ENCODE peak calls at places on chromosomes 5 and 9, in ten cellular contexts. V is esophagus squamous epithelium, T is MM.1S, O is HFFc6, W is left ventricle myocardium inferior, F is WTC11, U is Calu3, J is ovary, E is activated B cell treated with CpG ODN at 0.5 μM for 24 hours, Q is heart right ventricle. K is an unnamed sample.

GRCh38 chr5:64489857-64490256 is 16.0 kb upstream of the RGS7BP start:
- DNase-seq in V (no peak), T (no peak), O (no peak), W (no peak), F (no peak), U (no peak), J (no peak), E (no peak), Q (no peak), K (no peak)

GRCh38 chr5:96065577-96066385 is 104.1 kb upstream of the ELL2 start:
- DNase-seq in V (no peak), T (no peak), O (no peak), W (no peak), F (no peak), U (no peak), J (no peak), E (no peak), Q (no peak), K (no peak)

GRCh38 chr9:21789541-21790037 is 12.8 kb upstream of the MTAP start:
- DNase-seq in V (no peak), T (peak), O (peak), W (no peak), F (peak), U (no peak), J (peak), E (no peak), Q (no peak), K (no peak)

GRCh38 chr9:34628656-34629491 is at the start of gene ARID3C:
- DNase-seq in V (no peak), T (peak), O (no peak), W (no peak), F (peak), U (no peak), J (no peak), E (peak), Q (no peak), K (no peak)

GRCh38 chr5:11797132-11797531 is 107.1 kb downstream of the CTNND2 start:
- DNase-seq in V (no peak), T (no peak), O (no peak), W (no peak), F (peak), U (peak), J (no peak), E (no peak), Q (no peak), K (no peak)

GRCh38 chr9:14275331-14275730 is 38.6 kb downstream of the NFIB start:
- DNase-seq in V (no peak), T (no peak), O (no peak), W (no peak), F (no peak), U (no peak), J (no peak), E (no peak), Q (no peak), K (no peak)

GRCh38 chr5:891117-891836 is 1.3 kb downstream of the BRD9 start:
- DNase-seq in V (no peak), T (no peak), O (no peak), W (no peak), F (peak), U (no peak), J (no peak), E (no peak), Q (no peak), K (peak)

GRCh38 chr5:53429706-53430105 is 50.7 kb upstream of the FST start:
- DNase-seq in V (no peak), T (no peak), O (no peak), W (no peak), F (no peak), U (no peak), J (no peak), E (no peak), Q (no peak), K (no peak)

GRCh38 chr5:131363811-131364506 is 100.1 kb downstream of the CDC42SE2 start:
- DNase-seq in V (no peak), T (no peak), O (no peak), W (no peak), F (no peak), U (no peak), J (no peak), E (no peak), Q (no peak), K (no peak)

GRCh38 chr5:73897886-73898285 is 271.9 kb downstream of the ARHGEF28 start:
- DNase-seq in V (no peak), T (no peak), O (no peak), W (peak), F (no peak), U (no peak), J (no peak), E (no peak), Q (peak), K (no peak)

GRCh38 chr9:82532504-82532903 is 530.4 kb downstream of the RASEF start:
- DNase-seq in V (no peak), T (no peak), O (no peak), W (no peak), F (no peak), U (no peak), J (no peak), E (no peak), Q (no peak), K (no peak)

GRCh38 chr5:77518304-77518703 is 26.2 kb upstream of the WDR41 start:
- DNase-seq in V (no peak), T (peak), O (no peak), W (no peak), F (no peak), U (peak), J (no peak), E (no peak), Q (no peak), K (no peak)

GRCh38 chr9:134892820-134893420 is 12.3 kb downstream of the FCN2 start:
- DNase-seq in V (no peak), T (no peak), O (no peak), W (no peak), F (no peak), U (no peak), J (peak), E (no peak), Q (no peak), K (no peak)

GRCh38 chr9:102974530-102974929 is 20.6 kb upstream of the CYLC2 start:
- DNase-seq in V (no peak), T (no peak), O (no peak), W (no peak), F (no peak), U (no peak), J (no peak), E (no peak), Q (no peak), K (no peak)

DNA sequence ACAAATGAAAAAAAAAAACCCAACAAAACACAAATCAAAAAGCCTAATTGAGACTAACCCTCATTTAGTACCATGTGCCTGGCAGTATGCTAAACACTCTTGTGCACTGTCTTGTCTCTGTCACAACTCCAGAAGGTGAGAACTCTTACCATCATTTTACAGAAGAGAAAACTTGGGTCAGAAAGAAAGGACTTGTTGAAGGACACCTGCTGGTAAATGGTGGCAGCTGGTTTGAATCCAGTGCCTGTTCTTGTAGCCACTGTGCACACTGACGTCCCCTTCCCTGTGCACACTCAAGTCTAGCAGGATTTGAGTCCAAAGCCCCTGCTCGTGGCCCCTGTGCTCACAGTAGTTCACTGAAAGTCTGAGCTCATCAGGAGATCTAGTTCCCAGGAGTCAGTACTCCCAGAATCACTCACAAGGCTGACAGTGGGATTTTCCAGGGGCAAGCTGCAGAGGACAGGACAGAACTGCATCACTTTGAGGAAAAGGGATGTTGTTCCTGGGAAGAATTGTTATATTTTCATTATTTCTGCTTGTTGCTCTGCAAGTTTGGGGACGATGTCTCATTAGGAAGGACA is 43.0 kb upstream of the HSD17B4 start:
- DNase-seq in V (no peak), T (peak), O (no peak), W (no peak), F (no peak), U (no peak), J (no peak), E (no peak), Q (no peak), K (no peak)
- TF ChIP-seq CTCF in V (no peak), T (peak), O (peak), W (no peak), F (no peak), U (no peak), J (no peak), E (no peak), Q (no peak), K (no peak)

DNA sequence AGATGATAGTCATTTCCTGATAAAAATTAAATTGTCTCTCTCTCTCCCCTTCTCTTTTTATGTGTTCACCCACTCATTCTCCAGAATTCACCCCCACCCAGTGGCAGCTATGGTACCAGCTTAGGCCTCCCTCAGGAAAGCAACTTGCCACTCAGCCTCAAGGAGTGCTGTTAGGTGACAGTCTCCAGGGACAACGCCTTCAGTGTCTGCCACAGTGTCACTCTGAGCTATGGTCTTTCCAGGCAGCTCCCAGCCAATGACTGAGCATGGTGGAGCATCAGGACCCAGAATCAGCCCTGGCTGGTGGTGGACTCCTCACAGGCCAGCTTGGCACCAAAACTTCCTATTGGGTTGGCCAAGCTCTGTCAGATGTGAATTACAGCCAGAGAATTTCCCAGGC is 140.9 kb upstream of the PIK3R1 start:
- DNase-seq in V (no peak), T (no peak), O (no peak), W (no peak), F (no peak), U (peak), J (no peak), E (no peak), Q (no peak), K (no peak)
- TF ChIP-seq CTCF in V (no peak), T (no peak), O (no peak), W (no peak), F (no peak), U (no peak), J (no peak), E (no peak), Q (no peak), K (no peak)

DNA sequence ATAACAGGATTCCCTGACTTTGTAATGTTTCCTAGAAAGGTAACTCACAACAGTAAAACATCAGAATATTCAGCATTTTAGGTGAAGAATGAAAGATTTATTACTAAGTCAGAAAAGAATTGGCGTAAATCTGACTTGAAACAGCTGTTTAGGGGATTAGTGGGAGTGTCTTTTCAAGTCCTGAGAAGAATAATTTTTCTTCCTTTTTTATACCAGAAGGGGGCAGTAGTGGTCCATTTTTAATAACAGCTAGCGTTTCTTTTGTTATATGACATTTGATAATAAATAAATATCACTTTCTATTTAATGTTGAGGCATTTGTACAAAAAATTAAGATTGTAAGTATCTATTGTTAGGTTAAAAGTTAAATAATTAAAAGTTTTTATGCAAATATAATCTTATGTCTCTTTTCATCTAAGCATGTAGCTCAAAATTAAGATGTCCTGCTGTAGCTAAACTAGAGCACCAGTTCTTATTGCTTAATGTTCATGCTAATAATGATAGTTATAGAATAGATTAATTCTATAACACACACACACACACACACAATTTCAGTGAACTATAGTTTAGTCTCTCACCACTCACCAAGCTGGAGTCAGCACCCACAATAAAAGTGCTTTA is 258.7 kb upstream of the ARRDC3 start:
- DNase-seq in V (no peak), T (peak), O (peak), W (no peak), F (no peak), U (no peak), J (no peak), E (no peak), Q (no peak), K (no peak)
- TF ChIP-seq CTCF in V (no peak), T (peak), O (peak), W (peak), F (peak), U (peak), J (no peak), E (peak), Q (peak), K (peak)

GRCh38 chr5:69369369-69370121 is at the start of the genes AK6, RAD17 and TAF9:
- DNase-seq in V (peak), T (peak), O (peak), W (peak), F (peak), U (peak), J (peak), E (peak), Q (peak), K (peak)
- TF ChIP-seq CTCF in V (no peak), T (no peak), O (no peak), W (no peak), F (no peak), U (no peak), J (peak), E (no peak), Q (peak), K (no peak)